ENCODE peak calls at places on chromosomes 12 and 14, in seven cellular contexts. One of them, this sample, is unnamed.

GRCh38 chr12:28909291-28909690 is 239.8 kb upstream of the FAR2 start:
- DNase-seq in heart left ventricle: no peak
- DNase-seq in GM13976: no peak
- DNase-seq in A673: no peak
- DNase-seq in WERI-Rb-1: no peak
- DNase-seq in kidney epithelial cell: no peak
- DNase-seq in tibial nerve: no peak
- DNase-seq in this sample: no peak

GRCh38 chr12:28966049-28966778 is 182.9 kb upstream of the FAR2 start:
- DNase-seq in tibial nerve: no peak
- DNase-seq in A673: peak
- DNase-seq in GM13976: no peak
- DNase-seq in WERI-Rb-1: no peak
- DNase-seq in kidney epithelial cell: no peak
- DNase-seq in heart left ventricle: peak
- DNase-seq in this sample: no peak

GRCh38 chr12:56257491-56258067 is 605 bp downstream of the ANKRD52 start:
- DNase-seq in A673: peak
- DNase-seq in heart left ventricle: no peak
- DNase-seq in kidney epithelial cell: no peak
- DNase-seq in GM13976: peak
- DNase-seq in tibial nerve: no peak
- DNase-seq in WERI-Rb-1: peak
- DNase-seq in this sample: no peak

GRCh38 chr14:51547260-51547659 is 104.5 kb upstream of the FRMD6 start:
- DNase-seq in WERI-Rb-1: no peak
- DNase-seq in A673: no peak
- DNase-seq in tibial nerve: no peak
- DNase-seq in GM13976: no peak
- DNase-seq in heart left ventricle: peak
- DNase-seq in kidney epithelial cell: peak
- DNase-seq in this sample: no peak

GRCh38 chr12:41190360-41190759 is 2.2 kb downstream of the PDZRN4 start:
- DNase-seq in GM13976: no peak
- DNase-seq in kidney epithelial cell: no peak
- DNase-seq in heart left ventricle: no peak
- DNase-seq in A673: peak
- DNase-seq in tibial nerve: no peak
- DNase-seq in WERI-Rb-1: peak
- DNase-seq in this sample: no peak

GRCh38 chr12:24617471-24617870 is 331.4 kb downstream of the BCAT1 start:
- DNase-seq in tibial nerve: no peak
- DNase-seq in A673: peak
- DNase-seq in kidney epithelial cell: peak
- DNase-seq in heart left ventricle: no peak
- DNase-seq in GM13976: no peak
- DNase-seq in WERI-Rb-1: no peak
- DNase-seq in this sample: no peak

GRCh38 chr14:39015360-39015961 is 87.6 kb downstream of the SEC23A start:
- DNase-seq in tibial nerve: no peak
- DNase-seq in WERI-Rb-1: no peak
- DNase-seq in kidney epithelial cell: peak
- DNase-seq in heart left ventricle: no peak
- DNase-seq in GM13976: peak
- DNase-seq in A673: peak
- DNase-seq in this sample: no peak

GRCh38 chr12:95802482-95803264 is 12.1 kb upstream of the NTN4 start:
- DNase-seq in A673: no peak
- DNase-seq in GM13976: no peak
- DNase-seq in tibial nerve: no peak
- DNase-seq in WERI-Rb-1: no peak
- DNase-seq in kidney epithelial cell: peak
- DNase-seq in heart left ventricle: no peak
- DNase-seq in this sample: no peak

GRCh38 chr12:110684322-110684836 is 4.5 kb downstream of the HVCN1 start:
- DNase-seq in A673: no peak
- DNase-seq in WERI-Rb-1: no peak
- DNase-seq in GM13976: no peak
- DNase-seq in kidney epithelial cell: no peak
- DNase-seq in tibial nerve: no peak
- DNase-seq in heart left ventricle: no peak
- DNase-seq in this sample: no peak

GRCh38 chr12:53025250-53025649 is 19.0 kb downstream of the EIF4B start:
- DNase-seq in A673: no peak
- DNase-seq in kidney epithelial cell: no peak
- DNase-seq in GM13976: no peak
- DNase-seq in heart left ventricle: no peak
- DNase-seq in tibial nerve: no peak
- DNase-seq in WERI-Rb-1: no peak
- DNase-seq in this sample: no peak

GRCh38 chr14:76236172-76237130 is 84.7 kb downstream of the GPATCH2L start:
- DNase-seq in tibial nerve: no peak
- DNase-seq in WERI-Rb-1: no peak
- DNase-seq in heart left ventricle: no peak
- DNase-seq in GM13976: peak
- DNase-seq in kidney epithelial cell: no peak
- DNase-seq in A673: no peak
- DNase-seq in this sample: no peak

GRCh38 chr14:29865299-29865698 is 62.3 kb downstream of the PRKD1 start:
- DNase-seq in GM13976: no peak
- DNase-seq in tibial nerve: no peak
- DNase-seq in WERI-Rb-1: no peak
- DNase-seq in kidney epithelial cell: no peak
- DNase-seq in heart left ventricle: no peak
- DNase-seq in A673: peak
- DNase-seq in this sample: no peak

GRCh38 chr14:104387385-104388010 is 192.1 kb upstream of the C14orf180 start:
- DNase-seq in tibial nerve: no peak
- DNase-seq in kidney epithelial cell: no peak
- DNase-seq in GM13976: peak
- DNase-seq in heart left ventricle: peak
- DNase-seq in A673: no peak
- DNase-seq in WERI-Rb-1: no peak
- DNase-seq in this sample: peak

GRCh38 chr14:64997108-64997794 is 10.6 kb downstream of the FNTB start:
- DNase-seq in heart left ventricle: no peak
- DNase-seq in kidney epithelial cell: no peak
- DNase-seq in WERI-Rb-1: no peak
- DNase-seq in tibial nerve: no peak
- DNase-seq in GM13976: no peak
- DNase-seq in A673: no peak
- DNase-seq in this sample: no peak

GRCh38 chr14:22502007-22502406 is 87.0 kb downstream of the DAD1 start:
- DNase-seq in A673: no peak
- DNase-seq in heart left ventricle: no peak
- DNase-seq in tibial nerve: no peak
- DNase-seq in WERI-Rb-1: peak
- DNase-seq in GM13976: no peak
- DNase-seq in kidney epithelial cell: no peak
- DNase-seq in this sample: no peak

GRCh38 chr14:100540141-100540925 is 46.9 kb downstream of the BEGAIN start:
- DNase-seq in kidney epithelial cell: no peak
- DNase-seq in GM13976: no peak
- DNase-seq in tibial nerve: no peak
- DNase-seq in WERI-Rb-1: peak
- DNase-seq in A673: no peak
- DNase-seq in heart left ventricle: peak
- DNase-seq in this sample: peak

GRCh38 chr14:67971627-67972625 is 152.3 kb downstream of the RAD51B start:
- DNase-seq in tibial nerve: no peak
- DNase-seq in A673: no peak
- DNase-seq in heart left ventricle: no peak
- DNase-seq in WERI-Rb-1: peak
- DNase-seq in kidney epithelial cell: no peak
- DNase-seq in GM13976: no peak
- DNase-seq in this sample: no peak

DNA sequence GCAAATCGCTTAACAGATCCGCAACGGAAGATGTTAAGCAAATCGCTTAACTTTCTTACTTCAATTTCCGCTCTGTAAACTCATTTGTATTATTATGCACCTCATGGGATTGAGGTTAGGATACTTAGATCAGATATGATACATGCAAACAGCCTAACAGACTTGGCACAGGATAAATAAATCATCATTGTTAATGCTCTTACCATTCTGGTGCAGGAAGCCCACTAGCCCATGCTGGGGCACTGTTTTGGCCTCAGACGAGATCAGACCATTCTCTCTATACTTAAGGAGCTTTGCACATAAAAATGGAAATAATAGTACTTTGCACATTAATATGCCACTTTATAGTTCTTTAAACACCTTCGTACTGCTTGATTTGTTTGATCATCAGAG is 445 bp downstream of the NCAPD2 start:
- DNase-seq in A673: no peak
- DNase-seq in GM13976: no peak
- DNase-seq in WERI-Rb-1: peak
- DNase-seq in heart left ventricle: no peak
- DNase-seq in tibial nerve: no peak
- DNase-seq in kidney epithelial cell: no peak
- DNase-seq in this sample: no peak
- TF ChIP-seq CTCF in A673: peak
- TF ChIP-seq CTCF in GM13976: no peak
- TF ChIP-seq CTCF in WERI-Rb-1: peak
- TF ChIP-seq CTCF in heart left ventricle: no peak
- TF ChIP-seq CTCF in tibial nerve: no peak
- TF ChIP-seq CTCF in kidney epithelial cell: peak
- TF ChIP-seq CTCF in this sample: peak

GRCh38 chr14:80974338-80975078 is 19.1 kb downstream of the TSHR start:
- DNase-seq in kidney epithelial cell: peak
- DNase-seq in WERI-Rb-1: no peak
- DNase-seq in heart left ventricle: no peak
- DNase-seq in GM13976: no peak
- DNase-seq in A673: peak
- DNase-seq in tibial nerve: no peak
- DNase-seq in this sample: no peak

GRCh38 chr14:80978403-80978802 is 23.0 kb downstream of the TSHR start:
- DNase-seq in kidney epithelial cell: no peak
- DNase-seq in GM13976: no peak
- DNase-seq in A673: no peak
- DNase-seq in tibial nerve: no peak
- DNase-seq in WERI-Rb-1: no peak
- DNase-seq in heart left ventricle: no peak
- DNase-seq in this sample: no peak

GRCh38 chr14:80977103-80977728 is 21.8 kb downstream of the TSHR start:
- DNase-seq in A673: no peak
- DNase-seq in GM13976: no peak
- DNase-seq in tibial nerve: no peak
- DNase-seq in kidney epithelial cell: no peak
- DNase-seq in WERI-Rb-1: no peak
- DNase-seq in heart left ventricle: no peak
- DNase-seq in this sample: no peak

DNA sequence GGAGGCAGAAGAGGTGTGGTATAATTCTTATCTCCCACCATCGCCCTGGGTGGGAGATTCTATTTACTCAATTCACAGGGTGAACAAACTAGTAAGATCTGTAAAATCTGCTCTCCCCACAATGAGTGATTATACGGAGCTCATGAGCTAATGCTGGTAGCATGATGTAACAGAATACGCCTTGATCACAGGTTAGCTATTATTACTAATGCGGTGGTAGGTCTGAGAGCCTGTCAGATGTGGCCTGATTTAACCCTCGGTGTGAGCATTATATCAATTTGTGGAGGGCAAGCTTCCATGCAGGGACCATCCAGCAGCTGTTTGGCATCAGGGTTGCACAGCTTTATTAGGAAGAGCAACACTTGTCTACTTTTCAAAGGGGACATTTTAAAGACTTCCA is 18.5 kb downstream of the TSHR start:
- DNase-seq in heart left ventricle: no peak
- DNase-seq in kidney epithelial cell: peak
- DNase-seq in WERI-Rb-1: peak
- DNase-seq in tibial nerve: no peak
- DNase-seq in GM13976: no peak
- DNase-seq in A673: no peak
- DNase-seq in this sample: no peak
- TF ChIP-seq CTCF in heart left ventricle: no peak
- TF ChIP-seq CTCF in kidney epithelial cell: no peak
- TF ChIP-seq CTCF in WERI-Rb-1: no peak
- TF ChIP-seq CTCF in tibial nerve: no peak
- TF ChIP-seq CTCF in GM13976: no peak
- TF ChIP-seq CTCF in A673: no peak
- TF ChIP-seq CTCF in this sample: no peak

GRCh38 chr14:53533384-53533975 is 380.4 kb upstream of the DDHD1 start:
- DNase-seq in A673: no peak
- DNase-seq in tibial nerve: no peak
- DNase-seq in WERI-Rb-1: no peak
- DNase-seq in GM13976: no peak
- DNase-seq in kidney epithelial cell: no peak
- DNase-seq in heart left ventricle: no peak
- DNase-seq in this sample: no peak
- TF ChIP-seq CTCF in A673: no peak
- TF ChIP-seq CTCF in tibial nerve: no peak
- TF ChIP-seq CTCF in WERI-Rb-1: no peak
- TF ChIP-seq CTCF in GM13976: no peak
- TF ChIP-seq CTCF in kidney epithelial cell: no peak
- TF ChIP-seq CTCF in heart left ventricle: no peak
- TF ChIP-seq CTCF in this sample: no peak

GRCh38 chr12:88181881-88182280 is 39.8 kb downstream of the TMTC3 start:
- DNase-seq in A673: no peak
- DNase-seq in GM13976: no peak
- DNase-seq in tibial nerve: no peak
- DNase-seq in WERI-Rb-1: no peak
- DNase-seq in kidney epithelial cell: no peak
- DNase-seq in heart left ventricle: no peak
- DNase-seq in this sample: no peak
- TF ChIP-seq CTCF in A673: no peak
- TF ChIP-seq CTCF in GM13976: no peak
- TF ChIP-seq CTCF in tibial nerve: no peak
- TF ChIP-seq CTCF in WERI-Rb-1: no peak
- TF ChIP-seq CTCF in kidney epithelial cell: no peak
- TF ChIP-seq CTCF in heart left ventricle: no peak
- TF ChIP-seq CTCF in this sample: no peak

GRCh38 chr14:92596328-92596943 is 82.9 kb downstream of the RIN3 start:
- DNase-seq in A673: no peak
- DNase-seq in GM13976: no peak
- DNase-seq in tibial nerve: no peak
- DNase-seq in kidney epithelial cell: no peak
- DNase-seq in WERI-Rb-1: peak
- DNase-seq in heart left ventricle: no peak
- DNase-seq in this sample: no peak
- TF ChIP-seq CTCF in A673: peak
- TF ChIP-seq CTCF in GM13976: no peak
- TF ChIP-seq CTCF in tibial nerve: no peak
- TF ChIP-seq CTCF in kidney epithelial cell: no peak
- TF ChIP-seq CTCF in WERI-Rb-1: peak
- TF ChIP-seq CTCF in heart left ventricle: no peak
- TF ChIP-seq CTCF in this sample: peak

GRCh38 chr12:8950702-8951478 is 1.4 kb upstream of the M6PR start:
- DNase-seq in A673: no peak
- DNase-seq in WERI-Rb-1: no peak
- DNase-seq in kidney epithelial cell: no peak
- DNase-seq in heart left ventricle: no peak
- DNase-seq in tibial nerve: no peak
- DNase-seq in GM13976: no peak
- DNase-seq in this sample: no peak
- TF ChIP-seq CTCF in A673: no peak
- TF ChIP-seq CTCF in WERI-Rb-1: no peak
- TF ChIP-seq CTCF in kidney epithelial cell: no peak
- TF ChIP-seq CTCF in heart left ventricle: no peak
- TF ChIP-seq CTCF in tibial nerve: no peak
- TF ChIP-seq CTCF in GM13976: no peak
- TF ChIP-seq CTCF in this sample: peak

GRCh38 chr12:93896427-93896826 is 219.3 kb downstream of the CRADD start:
- DNase-seq in kidney epithelial cell: no peak
- DNase-seq in A673: no peak
- DNase-seq in heart left ventricle: no peak
- DNase-seq in WERI-Rb-1: no peak
- DNase-seq in GM13976: no peak
- DNase-seq in tibial nerve: no peak
- DNase-seq in this sample: no peak
- TF ChIP-seq CTCF in kidney epithelial cell: no peak
- TF ChIP-seq CTCF in A673: peak
- TF ChIP-seq CTCF in heart left ventricle: no peak
- TF ChIP-seq CTCF in WERI-Rb-1: peak
- TF ChIP-seq CTCF in GM13976: no peak
- TF ChIP-seq CTCF in tibial nerve: no peak
- TF ChIP-seq CTCF in this sample: peak

This sample was measured in chondrocyte.